ENCODE peak calls at places on chromosomes 4 and X, in ten cellular contexts. Q is fibroblast of mammary gland; P is retinal pigment epithelial cell; T is MCF 10A; D is heart right ventricle; C is dorsolateral prefrontal cortex; A is astrocyte of the spinal cord; L is CD8-positive, alpha-beta T cell; S is Caco-2; Y is neural crest cell. E is an unnamed sample.

GRCh38 chr4:120865985-120866384 is 56.5 kb downstream of the PRDM5 start:
- DNase-seq in Q (no peak), P (no peak), T (no peak), D (no peak), C (no peak), A (no peak), L (no peak), S (no peak), Y (no peak), E (no peak)

GRCh38 chr4:1573830-1574459 is 110.2 kb downstream of the FAM53A start:
- DNase-seq in Q (no peak), P (no peak), T (no peak), D (no peak), C (no peak), A (no peak), L (no peak), S (no peak), Y (no peak), E (no peak)

GRCh38 chrX:56802428-56802827 is 73.4 kb downstream of the NBDY start:
- DNase-seq in Q (no peak), P (no peak), T (no peak), D (no peak), C (no peak), A (no peak), L (no peak), S (no peak), Y (no peak), E (no peak)

GRCh38 chrX:67114635-67115034 is 429.2 kb upstream of the AR start:
- DNase-seq in Q (no peak), P (no peak), T (no peak), D (no peak), C (no peak), A (no peak), L (no peak), S (no peak), Y (no peak), E (no peak)

GRCh38 chr4:5118091-5118786 is 67.0 kb downstream of the STK32B start:
- DNase-seq in Q (no peak), P (no peak), T (no peak), D (no peak), C (no peak), A (no peak), L (no peak), S (no peak), Y (no peak), E (no peak)

GRCh38 chr4:98614655-98615054 is 43.8 kb downstream of the TSPAN5 start:
- DNase-seq in Q (peak; percentile 43), P (no peak), T (no peak), D (no peak), C (no peak), A (no peak), L (no peak), S (no peak), Y (no peak), E (no peak)

GRCh38 chrX:13742397-13743176 is 8.0 kb downstream of the OFD1 start:
- DNase-seq in Q (no peak), P (peak; percentile 55), T (peak; percentile 41), D (no peak), C (no peak), A (no peak), L (no peak), S (peak; percentile 46), Y (no peak), E (peak; percentile 52)

GRCh38 chr4:146508229-146508939 is 13.4 kb downstream of the SLC10A7 start:
- DNase-seq in Q (no peak), P (no peak), T (no peak), D (no peak), C (no peak), A (no peak), L (no peak), S (no peak), Y (no peak), E (no peak)

GRCh38 chr4:116788723-116789122 is 296.7 kb downstream of the TRAM1L1 start:
- DNase-seq in Q (no peak), P (no peak), T (no peak), D (no peak), C (no peak), A (no peak), L (no peak), S (no peak), Y (no peak), E (no peak)

GRCh38 chr4:7155611-7156071 is 36.7 kb upstream of the SORCS2 start:
- DNase-seq in Q (peak; percentile 56), P (no peak), T (peak; percentile 18), D (peak; percentile 57), C (no peak), A (no peak), L (no peak), S (peak; percentile 19), Y (no peak), E (no peak)

GRCh38 chr4:137678796-137679195 is 146.5 kb upstream of the PCDH18 start:
- DNase-seq in Q (peak; percentile 83), P (no peak), T (peak; percentile 11), D (no peak), C (no peak), A (peak; percentile 64), L (no peak), S (no peak), Y (no peak), E (no peak)

GRCh38 chr4:41146196-41146595 is 68.1 kb downstream of the APBB2 start:
- DNase-seq in Q (no peak), P (no peak), T (no peak), D (no peak), C (no peak), A (no peak), L (no peak), S (no peak), Y (no peak), E (no peak)

GRCh38 chr4:144962300-144962699 is 135.7 kb downstream of the ANAPC10 start:
- DNase-seq in Q (no peak), P (no peak), T (no peak), D (no peak), C (no peak), A (no peak), L (no peak), S (no peak), Y (no peak), E (no peak)

GRCh38 chr4:99755223-99755944 is 61.2 kb upstream of the DAPP1 start:
- DNase-seq in Q (peak; percentile 58), P (peak; percentile 40), T (no peak), D (no peak), C (no peak), A (peak; percentile 63), L (no peak), S (no peak), Y (no peak), E (no peak)

GRCh38 chr4:6346373-6347110 is 76.9 kb downstream of the WFS1 start:
- DNase-seq in Q (no peak), P (no peak), T (no peak), D (no peak), C (peak; percentile 78), A (no peak), L (no peak), S (no peak), Y (no peak), E (no peak)

GRCh38 chr4:48340276-48340904 is 939 bp upstream of the SLAIN2 start:
- DNase-seq in Q (peak; percentile 80), P (no peak), T (peak; percentile 45), D (no peak), C (no peak), A (peak; percentile 82), L (no peak), S (no peak), Y (no peak), E (no peak)

GRCh38 chr4:102535398-102536082 is 34.4 kb downstream of the NFKB1 start:
- DNase-seq in Q (peak; percentile 84), P (peak; percentile 24), T (peak; percentile 51), D (no peak), C (no peak), A (peak; percentile 83), L (no peak), S (no peak), Y (no peak), E (no peak)

GRCh38 chr4:132383571-132384199 is 765.4 kb upstream of the PCDH10 start:
- DNase-seq in Q (no peak), P (peak; percentile 62), T (peak; percentile 8), D (no peak), C (no peak), A (no peak), L (no peak), S (no peak), Y (no peak), E (no peak)

GRCh38 chr4:53208749-53209148 is 157.1 kb downstream of the SCFD2 start:
- DNase-seq in Q (no peak), P (no peak), T (no peak), D (no peak), C (no peak), A (no peak), L (no peak), S (no peak), Y (no peak), E (no peak)

GRCh38 chr4:165016971-165017370 is 14.8 kb upstream of the TRIM60 start:
- DNase-seq in Q (peak; percentile 13), P (no peak), T (peak; percentile 28), D (no peak), C (no peak), A (no peak), L (no peak), S (peak; percentile 46), Y (no peak), E (no peak)
- TF ChIP-seq CTCF in Q (peak; percentile 33), P (peak; percentile 27), T (no peak), D (no peak), C (no peak), A (no peak), L (no peak), S (no peak), Y (peak; percentile 31), E (no peak)

DNA sequence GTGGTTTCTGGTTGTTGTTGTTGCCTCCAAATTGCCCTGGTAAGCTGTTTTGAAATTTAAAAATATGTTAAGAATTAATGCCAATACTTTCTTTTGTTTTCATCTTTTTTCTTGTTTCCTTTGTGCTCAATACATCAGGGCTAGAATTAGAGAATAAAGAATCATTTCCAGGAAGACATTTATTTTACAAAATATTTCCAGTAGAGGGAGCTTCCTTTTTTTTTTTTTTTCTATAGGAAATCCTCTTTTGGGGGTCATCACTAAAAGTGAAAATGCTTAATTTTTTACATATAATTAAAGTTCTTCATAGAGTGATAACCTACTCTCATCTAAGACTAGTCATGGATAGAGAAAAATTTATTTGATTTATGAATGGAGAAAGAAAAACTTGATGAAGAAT is 2.4 kb downstream of the GLRA3 start:
- DNase-seq in Q (no peak), P (no peak), T (no peak), D (no peak), C (no peak), A (no peak), L (no peak), S (no peak), Y (no peak), E (no peak)
- TF ChIP-seq CTCF in Q (no peak), P (no peak), T (no peak), D (no peak), C (no peak), A (no peak), L (no peak), S (peak; percentile 24), Y (peak; percentile 45), E (no peak)

GRCh38 chr4:76867377-76867776 is 30.6 kb downstream of the SOWAHB start:
- DNase-seq in Q (no peak), P (no peak), T (no peak), D (no peak), C (no peak), A (no peak), L (no peak), S (no peak), Y (no peak), E (no peak)
- TF ChIP-seq CTCF in Q (no peak), P (no peak), T (no peak), D (no peak), C (no peak), A (no peak), L (no peak), S (no peak), Y (no peak), E (no peak)

GRCh38 chr4:2712261-2712842 is 43.8 kb downstream of the TNIP2 start:
- DNase-seq in Q (peak; percentile 8), P (no peak), T (no peak), D (no peak), C (no peak), A (peak; percentile 10), L (no peak), S (no peak), Y (no peak), E (no peak)
- TF ChIP-seq CTCF in Q (peak; percentile 1), P (peak; percentile 39), T (no peak), D (no peak), C (no peak), A (peak; percentile 30), L (no peak), S (peak; percentile 38), Y (peak; percentile 58), E (no peak)

E was measured in CD14-positive monocyte.